ENCODE peak calls at places on chromosomes 6 and 20, in eight cellular contexts. P, L, Y, G, A, U, S and T are unnamed samples.

GRCh38 chr6:39263299-39264037 is 34.2 kb upstream of the KCNK5 start:
- DNase-seq in P (peak; percentile 49), A (no peak), Y (no peak), S (no peak), L (no peak), U (peak; percentile 16), G (no peak), T (no peak)

GRCh38 chr6:56841372-56841749 is 113.5 kb upstream of the BEND6 start:
- DNase-seq in A (no peak), G (no peak), L (no peak), S (no peak), Y (no peak), U (no peak), P (no peak), T (no peak)

GRCh38 chr6:50707191-50707590 is 6.1 kb upstream of the TFAP2D start:
- DNase-seq in P (no peak), Y (no peak), A (no peak), S (no peak), G (no peak), L (no peak), U (no peak), T (no peak)

GRCh38 chr6:35582315-35582714 is 69.6 kb upstream of the TULP1 start:
- DNase-seq in S (no peak), G (no peak), L (no peak), P (no peak), U (no peak), A (no peak), Y (no peak), T (no peak)

GRCh38 chr20:5504061-5504739 is 187.4 kb upstream of the PROKR2 start:
- DNase-seq in L (peak; percentile 60), A (no peak), S (no peak), G (peak; percentile 77), Y (peak; percentile 61), U (no peak), P (no peak), T (no peak)

GRCh38 chr6:85612690-85613474 is 19.2 kb upstream of the SNX14 start:
- DNase-seq in A (no peak), Y (no peak), U (no peak), L (no peak), P (no peak), G (no peak), S (no peak), T (no peak)

GRCh38 chr20:51541189-51542032 is 1.1 kb downstream of the NFATC2 start:
- DNase-seq in Y (peak; percentile 64), A (peak; percentile 35), P (no peak), U (peak; percentile 68), L (peak; percentile 80), S (peak; percentile 81), G (peak; percentile 74), T (peak; percentile 90)

GRCh38 chr20:9711872-9712271 is 127.0 kb downstream of the PAK5 start:
- DNase-seq in P (no peak), S (no peak), L (no peak), Y (no peak), U (no peak), A (no peak), G (no peak), T (no peak)

GRCh38 chr20:51382986-51383821 is 159.3 kb downstream of the NFATC2 start:
- DNase-seq in G (no peak), U (peak; percentile 96), Y (no peak), P (peak; percentile 95), L (no peak), A (no peak), S (no peak), T (no peak)

GRCh38 chr6:121549741-121550140 is 114.3 kb downstream of the GJA1 start:
- DNase-seq in A (no peak), Y (no peak), L (peak; percentile 75), S (no peak), G (no peak), P (peak; percentile 87), U (no peak), T (no peak)

GRCh38 chr6:3607599-3607998 is 143.9 kb downstream of the PXDC1 start:
- DNase-seq in G (no peak), Y (no peak), U (no peak), P (no peak), S (no peak), A (no peak), L (no peak), T (no peak)

GRCh38 chr6:151443911-151444621 is 7.9 kb downstream of the RMND1 start:
- DNase-seq in U (no peak), P (no peak), S (no peak), L (no peak), Y (no peak), G (no peak), A (no peak), T (no peak)

GRCh38 chr6:72826744-72827438 is 205.0 kb downstream of the KCNQ5 start:
- DNase-seq in Y (no peak), L (peak; percentile 41), G (no peak), U (no peak), P (peak; percentile 86), A (no peak), S (no peak), T (no peak)
- H3K4me3 ChIP-seq in Y (no peak overlapping the region), L (no peak overlapping the region), G (no peak overlapping the region), U (no peak overlapping the region), P (no peak overlapping the region), A (no peak overlapping the region), S (no peak overlapping the region), T (no peak overlapping the region)

DNA sequence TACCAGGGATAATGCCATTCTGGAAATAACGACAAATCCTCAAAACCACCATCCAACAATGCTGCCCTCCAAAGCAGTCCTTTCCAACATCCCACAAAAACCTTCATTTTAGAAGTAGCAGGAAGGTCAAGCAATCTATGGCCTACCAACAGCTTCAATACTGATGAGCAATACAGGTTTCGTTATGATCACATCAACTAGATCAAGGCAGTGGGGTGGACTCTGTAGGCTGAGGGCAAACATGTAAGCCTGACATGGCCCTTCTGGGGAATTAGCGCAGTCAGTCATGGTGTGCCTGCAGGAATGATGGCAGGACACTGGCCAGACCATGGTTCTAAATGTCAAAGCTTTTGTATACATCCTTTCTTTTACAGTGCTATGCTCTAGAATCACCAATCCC is 41.7 kb downstream of the EZR start:
- DNase-seq in U (no peak), Y (no peak), S (no peak), G (no peak), A (no peak), P (no peak), L (no peak), T (no peak)
- H3K36me3 ChIP-seq in U (peaks cover 17% of the 10 kb centered on the region), Y (peaks cover 94% of the 10 kb centered on the region), S (peaks cover 65% of the 10 kb centered on the region), G (peaks cover 93% of the 10 kb centered on the region), A (peaks cover 88% of the 10 kb centered on the region), P (peaks cover 83% of the 10 kb centered on the region), L (peaks cover 66% of the 10 kb centered on the region), T (peaks cover 88% of the 10 kb centered on the region)

GRCh38 chr6:133594551-133594950 is 294.4 kb upstream of the TCF21 start:
- DNase-seq in S (no peak), A (no peak), P (peak; percentile 33), U (no peak), G (no peak), Y (no peak), L (no peak), T (no peak)
- H3K4me3 ChIP-seq in S (no peak overlapping the region), A (no peak overlapping the region), P (no peak overlapping the region), U (no peak overlapping the region), G (no peak overlapping the region), Y (no peak overlapping the region), L (no peak overlapping the region), T (no peak overlapping the region)

GRCh38 chr20:36794116-36794474 is 20.5 kb upstream of the DSN1 start:
- DNase-seq in U (no peak), G (no peak), P (no peak), S (no peak), A (no peak), Y (no peak), L (no peak), T (no peak)
- H3K36me3 ChIP-seq in U (peaks cover 17% of the 10 kb centered on the region), G (peaks cover 93% of the 10 kb centered on the region), P (peaks cover 43% of the 10 kb centered on the region), S (no peaks in the 10 kb centered on the region), A (no peaks in the 10 kb centered on the region), Y (peaks cover 77% of the 10 kb centered on the region), L (peaks cover 47% of the 10 kb centered on the region), T (no peaks in the 10 kb centered on the region)

GRCh38 chr6:107822154-107823046 is 1.7 kb downstream of the SCML4 start:
- DNase-seq in U (no peak), Y (no peak), L (peak; percentile 4), P (no peak), S (peak; percentile 40), G (no peak), A (no peak), T (peak; percentile 30)
- H3K4me3 ChIP-seq in U (no peak overlapping the region), Y (no peak overlapping the region), L (no peak overlapping the region), P (peak overlapping the region; percentile 24), S (peak overlapping the region; percentile 68), G (no peak overlapping the region), A (no peak overlapping the region), T (peak overlapping the region; percentile 58)

GRCh38 chr6:34529665-34530327 is 26.3 kb downstream of the SPDEF start:
- DNase-seq in G (peak; percentile 42), U (peak; percentile 54), P (peak; percentile 53), S (no peak), L (peak; percentile 16), A (peak; percentile 41), Y (no peak), T (no peak)
- H3K36me3 ChIP-seq in G (no peaks in the 10 kb centered on the region), U (no peaks in the 10 kb centered on the region), P (no peaks in the 10 kb centered on the region), S (no peaks in the 10 kb centered on the region), L (no peaks in the 10 kb centered on the region), A (no peaks in the 10 kb centered on the region), Y (no peaks in the 10 kb centered on the region), T (no peaks in the 10 kb centered on the region)

GRCh38 chr6:81613606-81614005 is 138.9 kb downstream of the TENT5A start:
- DNase-seq in G (no peak), Y (no peak), P (peak; percentile 57), S (no peak), U (no peak), A (no peak), L (peak; percentile 77), T (no peak)
- H3K4me3 ChIP-seq in G (no peak overlapping the region), Y (no peak overlapping the region), P (no peak overlapping the region), S (no peak overlapping the region), U (no peak overlapping the region), A (no peak overlapping the region), L (no peak overlapping the region), T (no peak overlapping the region)

GRCh38 chr20:62337558-62338293 is 29.4 kb downstream of the LAMA5 start:
- DNase-seq in S (no peak), Y (no peak), L (no peak), A (no peak), G (no peak), U (no peak), P (no peak), T (no peak)

GRCh38 chr20:62334881-62335280 is 32.1 kb downstream of the ADRM1 start:
- DNase-seq in P (no peak), Y (no peak), A (no peak), L (no peak), S (no peak), G (no peak), U (no peak), T (no peak)

GRCh38 chr20:62335532-62335931 is 31.6 kb downstream of the LAMA5 start:
- DNase-seq in U (no peak), Y (no peak), A (no peak), S (no peak), L (no peak), P (no peak), G (no peak), T (no peak)

GRCh38 chr20:62336775-62337557 is 30.1 kb downstream of the LAMA5 start:
- DNase-seq in A (no peak), S (no peak), Y (no peak), G (no peak), P (no peak), L (no peak), U (no peak), T (no peak)

DNA sequence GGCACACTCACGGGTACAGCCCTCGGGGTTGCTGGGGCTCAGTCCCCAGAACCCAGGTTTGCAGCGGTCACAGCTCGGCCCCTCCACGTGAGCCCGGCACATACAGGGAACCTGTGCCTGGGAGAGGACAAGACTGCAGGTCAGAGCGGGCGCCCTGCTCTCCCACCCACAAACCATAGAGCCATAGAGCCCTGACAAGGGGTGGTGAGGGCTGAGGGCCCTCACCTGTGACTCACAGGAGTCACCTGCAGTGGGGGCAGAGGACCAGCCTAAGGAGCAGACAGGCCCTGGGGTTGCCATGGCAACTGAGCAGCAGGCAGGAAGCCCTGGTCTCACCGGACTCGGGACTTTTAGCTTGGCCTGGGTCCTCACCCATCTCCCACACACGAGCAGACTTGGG is 30.8 kb downstream of the LAMA5 start:
- DNase-seq in L (no peak), S (no peak), U (no peak), A (no peak), G (no peak), P (no peak), Y (no peak), T (no peak)
- H3K36me3 ChIP-seq in L (peaks cover 33% of the 10 kb centered on the region), S (no peaks in the 10 kb centered on the region), U (peaks cover 7% of the 10 kb centered on the region), A (peaks cover 48% of the 10 kb centered on the region), G (peaks cover 86% of the 10 kb centered on the region), P (peaks cover 63% of the 10 kb centered on the region), Y (peaks cover 86% of the 10 kb centered on the region), T (no peaks in the 10 kb centered on the region)